ENCODE peak calls at places on chromosomes 2 and 18, in seven cellular contexts. A, M, W, O, D, N and P are unnamed samples. For H3K4me1, the result is how much of the 10 kb centered on the place peaks cover.

GRCh38 chr2:157052685-157053224 is 204.8 kb upstream of the GALNT5 start:
- DNase-seq in A (no peak), M (no peak), W (peak), O (peak), D (peak), N (no peak), P (peak)

GRCh38 chr18:44733069-44733753 is 52.5 kb downstream of the SETBP1 start:
- DNase-seq in A (no peak), M (no peak), W (peak), O (no peak), D (peak), N (no peak), P (peak)

GRCh38 chr2:116435648-116436047 is 1378.8 kb upstream of the DDX18 start:
- DNase-seq in A (peak), M (no peak), W (no peak), O (no peak), D (peak), N (no peak), P (no peak)

GRCh38 chr2:3189961-3190360 is 187.7 kb downstream of the EIPR1 start:
- DNase-seq in A (no peak), M (no peak), W (no peak), O (no peak), D (no peak), N (no peak), P (no peak)

GRCh38 chr18:77234504-77235365 is 14.9 kb upstream of the GALR1 start:
- DNase-seq in A (no peak), M (no peak), W (no peak), O (no peak), D (no peak), N (no peak), P (no peak)

GRCh38 chr2:235855011-235855410 is 313.2 kb downstream of the GBX2 start:
- DNase-seq in A (no peak), M (no peak), W (no peak), O (no peak), D (no peak), N (no peak), P (no peak)

GRCh38 chr2:218406949-218407703 is 7.5 kb downstream of the CTDSP1 start:
- DNase-seq in A (peak), M (no peak), W (peak), O (no peak), D (peak), N (peak), P (no peak)

GRCh38 chr2:228649447-228649846 is 468.0 kb upstream of the SPHKAP start:
- DNase-seq in A (no peak), M (no peak), W (no peak), O (no peak), D (no peak), N (no peak), P (no peak)

GRCh38 chr18:22185298-22185697 is 15.9 kb downstream of the GATA6 start:
- DNase-seq in A (peak), M (no peak), W (no peak), O (no peak), D (no peak), N (peak), P (no peak)

GRCh38 chr2:43348904-43349725 is 122.7 kb upstream of the ZFP36L2 start:
- DNase-seq in A (no peak), M (no peak), W (peak), O (no peak), D (peak), N (no peak), P (no peak)

GRCh38 chr2:242020196-242021004 is 150.9 kb downstream of the RTP5 start:
- DNase-seq in A (no peak), M (no peak), W (no peak), O (no peak), D (no peak), N (no peak), P (no peak)

GRCh38 chr2:235996419-235996818 is 171.8 kb downstream of the GBX2 start:
- DNase-seq in A (no peak), M (no peak), W (no peak), O (no peak), D (no peak), N (no peak), P (no peak)

GRCh38 chr2:129812071-129812470 is 167.4 kb upstream of the RAB6C start:
- DNase-seq in A (no peak), M (no peak), W (no peak), O (no peak), D (no peak), N (no peak), P (no peak)

GRCh38 chr2:25349397-25349796 is 7.7 kb upstream of the DNMT3A start:
- DNase-seq in A (no peak), M (no peak), W (peak), O (no peak), D (peak), N (no peak), P (no peak)

GRCh38 chr2:42906557-42907380 is 114.4 kb upstream of the HAAO start:
- DNase-seq in A (peak), M (peak), W (peak), O (no peak), D (peak), N (peak), P (peak)

GRCh38 chr2:1707771-1708351 is 36.5 kb downstream of the PXDN start:
- DNase-seq in A (peak), M (peak), W (peak), O (no peak), D (peak), N (peak), P (peak)

GRCh38 chr2:136927156-136927555 is 161.8 kb downstream of the THSD7B start:
- DNase-seq in A (no peak), M (no peak), W (no peak), O (no peak), D (no peak), N (no peak), P (no peak)

GRCh38 chr18:5420909-5421308 is 122.9 kb downstream of the EPB41L3 start:
- DNase-seq in A (no peak), M (no peak), W (no peak), O (no peak), D (no peak), N (no peak), P (no peak)

GRCh38 chr18:2617974-2618373 is 37.6 kb upstream of the SMCHD1 start:
- DNase-seq in A (no peak), M (no peak), W (peak), O (no peak), D (no peak), N (no peak), P (no peak)

GRCh38 chr2:214536625-214537024 is 125.8 kb downstream of the VWC2L start:
- DNase-seq in A (no peak), M (no peak), W (peak), O (no peak), D (no peak), N (no peak), P (no peak)

GRCh38 chr2:232522014-232522854 is 2.0 kb downstream of the PRSS56 start:
- DNase-seq in A (peak), M (no peak), W (no peak), O (no peak), D (peak), N (peak), P (peak)

GRCh38 chr18:21134895-21135294 is 23.3 kb upstream of the ROCK1 start:
- DNase-seq in A (no peak), M (no peak), W (peak), O (no peak), D (no peak), N (no peak), P (peak)

GRCh38 chr2:226483745-226484619 is 315.6 kb downstream of the IRS1 start:
- DNase-seq in A (peak), M (peak), W (peak), O (no peak), D (peak), N (peak), P (peak)

GRCh38 chr18:73696171-73696570 is 451.5 kb downstream of the FBXO15 start:
- DNase-seq in A (no peak), M (no peak), W (no peak), O (no peak), D (no peak), N (no peak), P (no peak)
- H3K4me1 ChIP-seq in A (under half), M (under half), W (under half), O (under half), D (under half), N (under half), P (under half)

GRCh38 chr2:149871091-149871885 is 283.7 kb upstream of the MMADHC start:
- DNase-seq in A (no peak), M (no peak), W (no peak), O (no peak), D (no peak), N (no peak), P (no peak)

GRCh38 chr2:149872041-149872440 is 284.5 kb upstream of the MMADHC start:
- DNase-seq in A (no peak), M (no peak), W (no peak), O (no peak), D (no peak), N (no peak), P (no peak)

GRCh38 chr2:149877064-149877463 is 289.5 kb upstream of the MMADHC start:
- DNase-seq in A (no peak), M (no peak), W (no peak), O (no peak), D (no peak), N (no peak), P (no peak)

GRCh38 chr2:149877913-149878312 is 290.3 kb upstream of the MMADHC start:
- DNase-seq in A (no peak), M (no peak), W (peak), O (peak), D (no peak), N (no peak), P (peak)

DNA sequence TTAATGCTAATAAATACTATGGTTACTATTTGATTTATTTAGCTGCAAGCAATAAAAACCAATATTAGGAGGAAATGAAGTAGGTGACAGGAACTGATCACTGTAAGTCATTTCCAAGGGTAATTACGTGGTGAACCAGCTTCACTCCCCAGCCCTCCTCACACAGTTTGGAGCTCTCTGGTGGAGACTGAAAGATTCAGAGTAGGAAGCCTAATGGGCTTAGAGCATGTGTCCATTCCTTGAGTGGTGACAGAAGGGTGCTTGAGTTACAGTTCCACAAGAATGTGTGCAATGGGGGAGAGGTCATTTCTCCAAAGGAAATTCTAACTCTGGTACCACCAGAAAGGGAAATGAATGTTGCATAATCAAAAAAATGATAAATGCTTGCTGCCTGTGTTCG is 285.1 kb upstream of the MMADHC start:
- DNase-seq in A (no peak), M (no peak), W (no peak), O (no peak), D (no peak), N (no peak), P (no peak)
- H2AFZ ChIP-seq in A (no peak), M (no peak), W (no peak), O (no peak), D (no peak), N (no peak), P (no peak)

GRCh38 chr2:64989982-64990614 is 899 bp downstream of the SLC1A4 start:
- DNase-seq in A (peak), M (no peak), W (no peak), O (no peak), D (peak), N (peak), P (no peak)

GRCh38 chr2:64990823-64991222 is 1.6 kb downstream of the SLC1A4 start:
- DNase-seq in A (no peak), M (no peak), W (no peak), O (no peak), D (peak), N (no peak), P (no peak)

GRCh38 chr2:64988420-64989125 is 626 bp upstream of the SLC1A4 start:
- DNase-seq in A (peak), M (peak), W (peak), O (peak), D (peak), N (peak), P (peak)

GRCh38 chr2:64987963-64988419 is 1.2 kb upstream of the SLC1A4 start:
- DNase-seq in A (no peak), M (no peak), W (peak), O (no peak), D (no peak), N (no peak), P (no peak)

DNA sequence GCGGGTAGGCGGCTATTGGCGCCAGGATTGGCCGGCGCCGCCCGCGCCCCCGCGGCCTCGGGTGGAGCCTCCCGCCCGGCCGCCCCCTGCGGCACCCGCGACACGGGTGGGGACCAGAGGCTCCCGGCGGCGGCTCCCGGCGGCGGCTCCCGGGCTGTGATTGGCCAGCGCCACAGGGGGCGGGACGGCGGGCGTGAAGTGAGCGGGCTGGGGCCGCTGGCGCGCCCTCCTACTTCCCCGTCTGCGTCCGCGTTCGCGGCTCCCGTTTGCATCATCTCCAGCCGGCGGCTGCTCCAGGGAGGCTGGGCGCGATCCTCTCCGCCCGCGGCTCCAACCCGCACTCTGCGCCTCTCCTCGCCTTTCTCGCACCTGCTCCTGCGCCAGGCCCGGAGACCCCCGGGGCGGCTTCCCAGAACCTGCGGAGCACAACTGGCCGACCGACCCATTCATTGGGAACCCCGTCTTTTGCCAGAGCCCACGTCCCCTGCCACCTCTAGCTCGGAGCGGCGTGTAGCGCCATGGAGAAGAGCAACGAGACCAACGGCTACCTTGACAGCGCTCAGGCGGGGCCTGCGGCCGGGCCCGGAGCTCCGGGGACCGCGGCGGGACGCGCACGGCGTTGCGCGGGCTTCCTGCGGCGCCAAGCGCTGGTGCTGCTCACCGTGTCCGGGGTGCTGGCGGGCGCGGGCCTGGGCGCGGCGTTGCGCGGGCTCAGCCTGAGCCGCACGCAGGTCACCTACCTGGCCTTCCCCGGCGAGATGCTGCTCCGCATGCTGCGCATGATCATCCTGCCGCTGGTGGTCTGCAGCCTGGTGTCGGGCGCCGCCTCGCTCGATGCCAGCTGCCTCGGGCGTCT is at the start of gene SLC1A4:
- DNase-seq in A (peak), M (no peak), W (peak), O (peak), D (peak), N (peak), P (peak)
- H3K4me1 ChIP-seq in A (under half), M (under half), W (under half), O (under half), D (under half), N (under half), P (under half)

DNA sequence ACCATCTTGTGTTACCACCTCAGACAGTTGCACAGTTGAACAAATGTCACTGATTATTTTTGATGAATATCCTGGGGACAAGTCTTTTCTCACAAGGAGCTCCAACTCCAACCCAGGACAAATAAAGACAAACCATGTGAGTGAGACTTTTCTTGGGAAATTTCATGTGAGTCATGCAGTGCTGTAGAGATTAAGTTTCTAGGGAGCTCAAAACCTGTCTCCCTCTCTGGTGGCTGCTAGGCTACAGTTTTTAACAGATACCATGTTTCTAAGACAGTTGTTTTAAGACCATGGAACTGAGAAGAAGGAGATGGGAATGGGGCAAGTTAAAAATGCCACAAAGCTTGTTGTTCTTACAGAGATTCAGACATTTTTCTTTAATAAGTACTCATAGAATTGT is 255.5 kb downstream of the RIT2 start:
- DNase-seq in A (no peak), M (no peak), W (no peak), O (no peak), D (peak), N (no peak), P (no peak)
- H2AFZ ChIP-seq in A (peak), M (no peak), W (no peak), O (no peak), D (no peak), N (no peak), P (no peak)

DNA sequence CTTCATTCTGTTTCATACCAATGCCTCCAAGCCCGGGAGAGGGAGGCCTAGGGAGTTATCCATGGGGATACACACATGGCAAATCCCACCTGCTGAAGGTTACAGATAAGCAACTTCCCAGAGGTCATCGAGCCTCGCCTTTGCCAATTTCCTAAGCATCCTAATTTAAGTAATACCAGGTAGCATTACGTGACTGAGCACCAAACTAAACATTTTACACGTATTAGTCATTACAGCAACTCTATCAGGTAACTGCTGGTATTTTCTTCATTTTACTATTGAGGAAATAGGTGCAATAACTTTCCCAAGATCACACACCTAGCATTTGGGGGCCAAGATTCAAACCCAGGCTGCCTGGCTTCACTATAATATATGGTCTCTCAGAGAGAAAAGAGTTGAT is 30.1 kb upstream of the BZW1 start:
- DNase-seq in A (no peak), M (no peak), W (no peak), O (no peak), D (no peak), N (no peak), P (peak)
- H3K4me1 ChIP-seq in A (under half), M (under half), W (under half), O (under half), D (under half), N (under half), P (half or more)

DNA sequence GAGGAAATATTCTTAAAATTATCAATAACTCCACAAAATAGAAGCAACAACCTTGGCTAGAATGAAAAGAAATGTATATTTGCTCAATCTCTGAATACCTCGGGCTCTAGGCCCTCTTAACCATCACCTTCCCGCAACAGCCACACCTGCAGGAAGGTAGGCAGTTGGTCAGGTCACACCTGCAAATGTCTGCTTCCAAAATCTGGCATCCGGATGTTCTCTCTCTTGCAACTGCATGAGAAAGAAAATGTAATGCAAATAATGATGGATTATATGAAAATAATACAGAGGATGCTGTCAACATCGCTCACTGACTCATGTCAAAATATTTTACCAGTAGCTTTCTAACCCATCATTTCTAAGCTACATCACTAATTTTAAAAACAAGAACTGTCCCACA is 148.3 kb downstream of the SATB2 start:
- DNase-seq in A (no peak), M (no peak), W (no peak), O (no peak), D (no peak), N (no peak), P (no peak)
- H2AFZ ChIP-seq in A (no peak), M (no peak), W (no peak), O (no peak), D (no peak), N (no peak), P (no peak)

DNA sequence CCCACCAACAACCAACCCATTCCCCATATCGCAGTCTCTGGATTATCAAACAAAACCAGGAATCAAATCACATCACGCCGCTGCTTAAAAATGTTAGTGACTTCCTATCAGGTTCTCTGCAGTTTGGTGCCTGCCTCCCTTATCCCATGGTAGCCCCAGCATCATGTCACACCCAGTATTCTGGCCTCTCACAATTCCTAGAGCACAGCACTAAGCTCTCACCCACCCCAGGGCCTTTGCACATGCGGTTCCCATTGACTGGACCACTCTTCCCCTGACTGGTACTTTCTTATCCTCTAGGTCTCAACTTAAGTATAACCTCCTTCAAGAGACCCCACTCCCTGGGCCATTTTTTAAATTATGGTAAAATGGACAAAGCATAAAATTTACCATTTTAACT is 12.8 kb downstream of the ATP8B1 start:
- DNase-seq in A (no peak), M (no peak), W (no peak), O (no peak), D (no peak), N (no peak), P (no peak)
- H3K4me1 ChIP-seq in A (under half), M (under half), W (under half), O (half or more), D (under half), N (under half), P (half or more)

DNA sequence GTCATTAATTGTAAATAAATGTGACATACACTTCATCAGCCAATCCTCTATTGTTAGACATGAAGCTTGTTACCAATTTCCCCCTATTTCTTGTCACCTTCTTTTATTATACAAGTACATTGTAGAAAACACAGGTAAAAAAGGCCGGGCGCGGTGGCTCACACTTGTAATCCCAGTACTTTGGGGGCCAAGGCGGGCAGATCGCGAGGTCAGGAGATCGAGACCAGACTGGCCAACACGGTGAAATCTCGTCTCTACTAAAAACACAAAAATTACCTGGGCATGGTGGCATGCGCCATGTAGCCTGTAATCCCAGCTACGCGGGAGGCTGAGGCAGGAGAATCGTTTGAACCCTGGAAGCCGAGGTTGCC is 42.7 kb upstream of the UBE2F start:
- DNase-seq in A (no peak), M (no peak), W (no peak), O (no peak), D (no peak), N (no peak), P (no peak)
- H2AFZ ChIP-seq in A (no peak), M (peak), W (no peak), O (peak), D (no peak), N (no peak), P (no peak)